ENCODE peak calls at places on chromosomes 5 and 9, in four cellular contexts. One of them, this sample, is unnamed.

GRCh38 chr9:101512116-101512515 is 21.5 kb upstream of the RNF20 start:
- DNase-seq in stimulated activated CD4-positive, alpha-beta T cell treated with anti-CD3 and anti-CD28 coated beads, Interleukin-2, amount 100 ng/mL, for 48 hours: no peak
- DNase-seq in T-helper 22 cell: no peak
- DNase-seq in stimulated activated CD8-positive, alpha-beta memory T cell treated with anti-CD3 and anti-CD28 coated beads, Interleukin-7, amount 100 ng/mL, for 48 hours: no peak
- DNase-seq in this sample: no peak

GRCh38 chr9:135990468-135991429 is 29.6 kb upstream of the UBAC1 start:
- DNase-seq in stimulated activated CD4-positive, alpha-beta T cell treated with anti-CD3 and anti-CD28 coated beads, Interleukin-2, amount 100 ng/mL, for 48 hours: peak
- DNase-seq in T-helper 22 cell: peak
- DNase-seq in stimulated activated CD8-positive, alpha-beta memory T cell treated with anti-CD3 and anti-CD28 coated beads, Interleukin-7, amount 100 ng/mL, for 48 hours: no peak
- DNase-seq in this sample: peak

GRCh38 chr5:122978068-122978467 is 58.5 kb downstream of the PPIC start:
- DNase-seq in stimulated activated CD4-positive, alpha-beta T cell treated with anti-CD3 and anti-CD28 coated beads, Interleukin-2, amount 100 ng/mL, for 48 hours: no peak
- DNase-seq in T-helper 22 cell: no peak
- DNase-seq in stimulated activated CD8-positive, alpha-beta memory T cell treated with anti-CD3 and anti-CD28 coated beads, Interleukin-7, amount 100 ng/mL, for 48 hours: no peak
- DNase-seq in this sample: no peak

GRCh38 chr5:65548281-65548680 is 14.7 kb downstream of the CENPK start:
- DNase-seq in stimulated activated CD4-positive, alpha-beta T cell treated with anti-CD3 and anti-CD28 coated beads, Interleukin-2, amount 100 ng/mL, for 48 hours: no peak
- DNase-seq in T-helper 22 cell: no peak
- DNase-seq in stimulated activated CD8-positive, alpha-beta memory T cell treated with anti-CD3 and anti-CD28 coated beads, Interleukin-7, amount 100 ng/mL, for 48 hours: no peak
- DNase-seq in this sample: no peak

GRCh38 chr5:122870219-122870856 is 24.9 kb downstream of the SNX24 start:
- DNase-seq in stimulated activated CD4-positive, alpha-beta T cell treated with anti-CD3 and anti-CD28 coated beads, Interleukin-2, amount 100 ng/mL, for 48 hours: no peak
- DNase-seq in T-helper 22 cell: no peak
- DNase-seq in stimulated activated CD8-positive, alpha-beta memory T cell treated with anti-CD3 and anti-CD28 coated beads, Interleukin-7, amount 100 ng/mL, for 48 hours: no peak
- DNase-seq in this sample: no peak

GRCh38 chr5:136484808-136485207 is 119.5 kb upstream of the TRPC7 start:
- DNase-seq in stimulated activated CD4-positive, alpha-beta T cell treated with anti-CD3 and anti-CD28 coated beads, Interleukin-2, amount 100 ng/mL, for 48 hours: no peak
- DNase-seq in T-helper 22 cell: no peak
- DNase-seq in stimulated activated CD8-positive, alpha-beta memory T cell treated with anti-CD3 and anti-CD28 coated beads, Interleukin-7, amount 100 ng/mL, for 48 hours: no peak
- DNase-seq in this sample: no peak

GRCh38 chr5:3180610-3181009 is 415.0 kb upstream of the IRX1 start:
- DNase-seq in stimulated activated CD4-positive, alpha-beta T cell treated with anti-CD3 and anti-CD28 coated beads, Interleukin-2, amount 100 ng/mL, for 48 hours: no peak
- DNase-seq in T-helper 22 cell: no peak
- DNase-seq in stimulated activated CD8-positive, alpha-beta memory T cell treated with anti-CD3 and anti-CD28 coated beads, Interleukin-7, amount 100 ng/mL, for 48 hours: no peak
- DNase-seq in this sample: no peak

GRCh38 chr5:157511656-157512644 is 51.9 kb downstream of the NIPAL4 start:
- DNase-seq in stimulated activated CD4-positive, alpha-beta T cell treated with anti-CD3 and anti-CD28 coated beads, Interleukin-2, amount 100 ng/mL, for 48 hours: peak
- DNase-seq in T-helper 22 cell: no peak
- DNase-seq in stimulated activated CD8-positive, alpha-beta memory T cell treated with anti-CD3 and anti-CD28 coated beads, Interleukin-7, amount 100 ng/mL, for 48 hours: no peak
- DNase-seq in this sample: no peak

GRCh38 chr5:1011741-1012315 is 3.2 kb downstream of the NKD2 start:
- DNase-seq in stimulated activated CD4-positive, alpha-beta T cell treated with anti-CD3 and anti-CD28 coated beads, Interleukin-2, amount 100 ng/mL, for 48 hours: no peak
- DNase-seq in T-helper 22 cell: no peak
- DNase-seq in stimulated activated CD8-positive, alpha-beta memory T cell treated with anti-CD3 and anti-CD28 coated beads, Interleukin-7, amount 100 ng/mL, for 48 hours: no peak
- DNase-seq in this sample: no peak

GRCh38 chr9:21853414-21853813 is 51.0 kb downstream of the MTAP start:
- DNase-seq in stimulated activated CD4-positive, alpha-beta T cell treated with anti-CD3 and anti-CD28 coated beads, Interleukin-2, amount 100 ng/mL, for 48 hours: no peak
- DNase-seq in T-helper 22 cell: no peak
- DNase-seq in stimulated activated CD8-positive, alpha-beta memory T cell treated with anti-CD3 and anti-CD28 coated beads, Interleukin-7, amount 100 ng/mL, for 48 hours: no peak
- DNase-seq in this sample: no peak

GRCh38 chr5:126003309-126003708 is 419.9 kb upstream of the GRAMD2B start:
- DNase-seq in stimulated activated CD4-positive, alpha-beta T cell treated with anti-CD3 and anti-CD28 coated beads, Interleukin-2, amount 100 ng/mL, for 48 hours: no peak
- DNase-seq in T-helper 22 cell: no peak
- DNase-seq in stimulated activated CD8-positive, alpha-beta memory T cell treated with anti-CD3 and anti-CD28 coated beads, Interleukin-7, amount 100 ng/mL, for 48 hours: no peak
- DNase-seq in this sample: no peak

GRCh38 chr5:172816887-172817418 is 17.1 kb upstream of the ERGIC1 start:
- DNase-seq in stimulated activated CD4-positive, alpha-beta T cell treated with anti-CD3 and anti-CD28 coated beads, Interleukin-2, amount 100 ng/mL, for 48 hours: no peak
- DNase-seq in T-helper 22 cell: no peak
- DNase-seq in stimulated activated CD8-positive, alpha-beta memory T cell treated with anti-CD3 and anti-CD28 coated beads, Interleukin-7, amount 100 ng/mL, for 48 hours: no peak
- DNase-seq in this sample: no peak

GRCh38 chr5:89421035-89421434 is 538.1 kb upstream of the MEF2C start:
- DNase-seq in stimulated activated CD4-positive, alpha-beta T cell treated with anti-CD3 and anti-CD28 coated beads, Interleukin-2, amount 100 ng/mL, for 48 hours: no peak
- DNase-seq in T-helper 22 cell: no peak
- DNase-seq in stimulated activated CD8-positive, alpha-beta memory T cell treated with anti-CD3 and anti-CD28 coated beads, Interleukin-7, amount 100 ng/mL, for 48 hours: no peak
- DNase-seq in this sample: no peak

GRCh38 chr5:176620333-176620981 is 9.9 kb downstream of the SNCB start:
- DNase-seq in stimulated activated CD4-positive, alpha-beta T cell treated with anti-CD3 and anti-CD28 coated beads, Interleukin-2, amount 100 ng/mL, for 48 hours: no peak
- DNase-seq in T-helper 22 cell: no peak
- DNase-seq in stimulated activated CD8-positive, alpha-beta memory T cell treated with anti-CD3 and anti-CD28 coated beads, Interleukin-7, amount 100 ng/mL, for 48 hours: no peak
- DNase-seq in this sample: no peak

GRCh38 chr9:86128235-86128822 is 29.0 kb upstream of the GOLM1 start:
- DNase-seq in stimulated activated CD4-positive, alpha-beta T cell treated with anti-CD3 and anti-CD28 coated beads, Interleukin-2, amount 100 ng/mL, for 48 hours: no peak
- DNase-seq in T-helper 22 cell: no peak
- DNase-seq in stimulated activated CD8-positive, alpha-beta memory T cell treated with anti-CD3 and anti-CD28 coated beads, Interleukin-7, amount 100 ng/mL, for 48 hours: no peak
- DNase-seq in this sample: no peak

GRCh38 chr5:90050135-90050534 is 359.4 kb downstream of the CETN3 start:
- DNase-seq in stimulated activated CD4-positive, alpha-beta T cell treated with anti-CD3 and anti-CD28 coated beads, Interleukin-2, amount 100 ng/mL, for 48 hours: no peak
- DNase-seq in T-helper 22 cell: no peak
- DNase-seq in stimulated activated CD8-positive, alpha-beta memory T cell treated with anti-CD3 and anti-CD28 coated beads, Interleukin-7, amount 100 ng/mL, for 48 hours: no peak
- DNase-seq in this sample: no peak

GRCh38 chr9:21326526-21327139 is 8.6 kb downstream of the KLHL9 start:
- DNase-seq in stimulated activated CD4-positive, alpha-beta T cell treated with anti-CD3 and anti-CD28 coated beads, Interleukin-2, amount 100 ng/mL, for 48 hours: no peak
- DNase-seq in T-helper 22 cell: no peak
- DNase-seq in stimulated activated CD8-positive, alpha-beta memory T cell treated with anti-CD3 and anti-CD28 coated beads, Interleukin-7, amount 100 ng/mL, for 48 hours: no peak
- DNase-seq in this sample: peak

GRCh38 chr5:131328536-131329186 is 64.8 kb downstream of the CDC42SE2 start:
- DNase-seq in stimulated activated CD4-positive, alpha-beta T cell treated with anti-CD3 and anti-CD28 coated beads, Interleukin-2, amount 100 ng/mL, for 48 hours: no peak
- DNase-seq in T-helper 22 cell: no peak
- DNase-seq in stimulated activated CD8-positive, alpha-beta memory T cell treated with anti-CD3 and anti-CD28 coated beads, Interleukin-7, amount 100 ng/mL, for 48 hours: no peak
- DNase-seq in this sample: no peak

GRCh38 chr9:99019523-99020331 is 76.0 kb downstream of the COL15A1 start:
- DNase-seq in stimulated activated CD4-positive, alpha-beta T cell treated with anti-CD3 and anti-CD28 coated beads, Interleukin-2, amount 100 ng/mL, for 48 hours: no peak
- DNase-seq in T-helper 22 cell: no peak
- DNase-seq in stimulated activated CD8-positive, alpha-beta memory T cell treated with anti-CD3 and anti-CD28 coated beads, Interleukin-7, amount 100 ng/mL, for 48 hours: no peak
- DNase-seq in this sample: no peak

GRCh38 chr5:42989198-42989597 is 50.9 kb downstream of the ANXA2R start:
- DNase-seq in stimulated activated CD4-positive, alpha-beta T cell treated with anti-CD3 and anti-CD28 coated beads, Interleukin-2, amount 100 ng/mL, for 48 hours: no peak
- DNase-seq in T-helper 22 cell: no peak
- DNase-seq in stimulated activated CD8-positive, alpha-beta memory T cell treated with anti-CD3 and anti-CD28 coated beads, Interleukin-7, amount 100 ng/mL, for 48 hours: no peak
- DNase-seq in this sample: no peak

GRCh38 chr5:143771229-143772001 is 40.5 kb upstream of the HMHB1 start:
- DNase-seq in stimulated activated CD4-positive, alpha-beta T cell treated with anti-CD3 and anti-CD28 coated beads, Interleukin-2, amount 100 ng/mL, for 48 hours: no peak
- DNase-seq in T-helper 22 cell: no peak
- DNase-seq in stimulated activated CD8-positive, alpha-beta memory T cell treated with anti-CD3 and anti-CD28 coated beads, Interleukin-7, amount 100 ng/mL, for 48 hours: no peak
- DNase-seq in this sample: no peak

GRCh38 chr9:109256381-109256780 is 64.5 kb downstream of the EPB41L4B start:
- DNase-seq in stimulated activated CD4-positive, alpha-beta T cell treated with anti-CD3 and anti-CD28 coated beads, Interleukin-2, amount 100 ng/mL, for 48 hours: no peak
- DNase-seq in T-helper 22 cell: no peak
- DNase-seq in stimulated activated CD8-positive, alpha-beta memory T cell treated with anti-CD3 and anti-CD28 coated beads, Interleukin-7, amount 100 ng/mL, for 48 hours: no peak
- DNase-seq in this sample: no peak

GRCh38 chr5:103829585-103829984 is 267.0 kb upstream of the NUDT12 start:
- DNase-seq in stimulated activated CD4-positive, alpha-beta T cell treated with anti-CD3 and anti-CD28 coated beads, Interleukin-2, amount 100 ng/mL, for 48 hours: no peak
- DNase-seq in T-helper 22 cell: no peak
- DNase-seq in stimulated activated CD8-positive, alpha-beta memory T cell treated with anti-CD3 and anti-CD28 coated beads, Interleukin-7, amount 100 ng/mL, for 48 hours: no peak
- DNase-seq in this sample: peak

GRCh38 chr5:168766038-168766700 is 187.0 kb upstream of the PANK3 start:
- DNase-seq in stimulated activated CD4-positive, alpha-beta T cell treated with anti-CD3 and anti-CD28 coated beads, Interleukin-2, amount 100 ng/mL, for 48 hours: no peak
- DNase-seq in T-helper 22 cell: no peak
- DNase-seq in stimulated activated CD8-positive, alpha-beta memory T cell treated with anti-CD3 and anti-CD28 coated beads, Interleukin-7, amount 100 ng/mL, for 48 hours: no peak
- DNase-seq in this sample: no peak

GRCh38 chr5:170451764-170452365 is 52.0 kb upstream of the KCNIP1 start:
- DNase-seq in stimulated activated CD4-positive, alpha-beta T cell treated with anti-CD3 and anti-CD28 coated beads, Interleukin-2, amount 100 ng/mL, for 48 hours: no peak
- DNase-seq in T-helper 22 cell: no peak
- DNase-seq in stimulated activated CD8-positive, alpha-beta memory T cell treated with anti-CD3 and anti-CD28 coated beads, Interleukin-7, amount 100 ng/mL, for 48 hours: no peak
- DNase-seq in this sample: no peak

GRCh38 chr9:127341152-127341551 is 55.8 kb upstream of the SLC2A8 start:
- DNase-seq in stimulated activated CD4-positive, alpha-beta T cell treated with anti-CD3 and anti-CD28 coated beads, Interleukin-2, amount 100 ng/mL, for 48 hours: no peak
- DNase-seq in T-helper 22 cell: no peak
- DNase-seq in stimulated activated CD8-positive, alpha-beta memory T cell treated with anti-CD3 and anti-CD28 coated beads, Interleukin-7, amount 100 ng/mL, for 48 hours: no peak
- DNase-seq in this sample: no peak

GRCh38 chr5:114418546-114419388 is 56.9 kb downstream of the KCNN2 start:
- DNase-seq in stimulated activated CD4-positive, alpha-beta T cell treated with anti-CD3 and anti-CD28 coated beads, Interleukin-2, amount 100 ng/mL, for 48 hours: no peak
- DNase-seq in T-helper 22 cell: no peak
- DNase-seq in stimulated activated CD8-positive, alpha-beta memory T cell treated with anti-CD3 and anti-CD28 coated beads, Interleukin-7, amount 100 ng/mL, for 48 hours: no peak
- DNase-seq in this sample: no peak

GRCh38 chr5:10452768-10453331 is 11.2 kb downstream of the ROPN1L start:
- DNase-seq in stimulated activated CD4-positive, alpha-beta T cell treated with anti-CD3 and anti-CD28 coated beads, Interleukin-2, amount 100 ng/mL, for 48 hours: no peak
- DNase-seq in T-helper 22 cell: no peak
- DNase-seq in stimulated activated CD8-positive, alpha-beta memory T cell treated with anti-CD3 and anti-CD28 coated beads, Interleukin-7, amount 100 ng/mL, for 48 hours: no peak
- DNase-seq in this sample: peak

GRCh38 chr9:117546894-117547293 is 132.0 kb upstream of the ASTN2 start:
- DNase-seq in stimulated activated CD4-positive, alpha-beta T cell treated with anti-CD3 and anti-CD28 coated beads, Interleukin-2, amount 100 ng/mL, for 48 hours: no peak
- DNase-seq in T-helper 22 cell: no peak
- DNase-seq in stimulated activated CD8-positive, alpha-beta memory T cell treated with anti-CD3 and anti-CD28 coated beads, Interleukin-7, amount 100 ng/mL, for 48 hours: no peak
- DNase-seq in this sample: no peak

GRCh38 chr5:150507283-150508020 is 479 bp upstream of the NDST1 start:
- DNase-seq in stimulated activated CD4-positive, alpha-beta T cell treated with anti-CD3 and anti-CD28 coated beads, Interleukin-2, amount 100 ng/mL, for 48 hours: no peak
- DNase-seq in T-helper 22 cell: no peak
- DNase-seq in stimulated activated CD8-positive, alpha-beta memory T cell treated with anti-CD3 and anti-CD28 coated beads, Interleukin-7, amount 100 ng/mL, for 48 hours: no peak
- DNase-seq in this sample: no peak

GRCh38 chr5:14110680-14111079 is 32.5 kb upstream of the TRIO start:
- DNase-seq in stimulated activated CD4-positive, alpha-beta T cell treated with anti-CD3 and anti-CD28 coated beads, Interleukin-2, amount 100 ng/mL, for 48 hours: no peak
- DNase-seq in T-helper 22 cell: no peak
- DNase-seq in stimulated activated CD8-positive, alpha-beta memory T cell treated with anti-CD3 and anti-CD28 coated beads, Interleukin-7, amount 100 ng/mL, for 48 hours: no peak
- DNase-seq in this sample: no peak

GRCh38 chr5:136211282-136211681 is 18.3 kb upstream of the SMIM32 start:
- DNase-seq in stimulated activated CD4-positive, alpha-beta T cell treated with anti-CD3 and anti-CD28 coated beads, Interleukin-2, amount 100 ng/mL, for 48 hours: no peak
- DNase-seq in T-helper 22 cell: no peak
- DNase-seq in stimulated activated CD8-positive, alpha-beta memory T cell treated with anti-CD3 and anti-CD28 coated beads, Interleukin-7, amount 100 ng/mL, for 48 hours: no peak
- DNase-seq in this sample: no peak

GRCh38 chr5:59496524-59497134 is 396.9 kb downstream of the PDE4D start:
- DNase-seq in stimulated activated CD4-positive, alpha-beta T cell treated with anti-CD3 and anti-CD28 coated beads, Interleukin-2, amount 100 ng/mL, for 48 hours: peak
- DNase-seq in T-helper 22 cell: no peak
- DNase-seq in stimulated activated CD8-positive, alpha-beta memory T cell treated with anti-CD3 and anti-CD28 coated beads, Interleukin-7, amount 100 ng/mL, for 48 hours: no peak
- DNase-seq in this sample: peak

GRCh38 chr5:126948453-126948852 is 81.9 kb downstream of the MARCHF3 start:
- DNase-seq in stimulated activated CD4-positive, alpha-beta T cell treated with anti-CD3 and anti-CD28 coated beads, Interleukin-2, amount 100 ng/mL, for 48 hours: no peak
- DNase-seq in T-helper 22 cell: no peak
- DNase-seq in stimulated activated CD8-positive, alpha-beta memory T cell treated with anti-CD3 and anti-CD28 coated beads, Interleukin-7, amount 100 ng/mL, for 48 hours: no peak
- DNase-seq in this sample: no peak

GRCh38 chr5:56414056-56414455 is 180.9 kb upstream of the ANKRD55 start:
- DNase-seq in stimulated activated CD4-positive, alpha-beta T cell treated with anti-CD3 and anti-CD28 coated beads, Interleukin-2, amount 100 ng/mL, for 48 hours: no peak
- DNase-seq in T-helper 22 cell: no peak
- DNase-seq in stimulated activated CD8-positive, alpha-beta memory T cell treated with anti-CD3 and anti-CD28 coated beads, Interleukin-7, amount 100 ng/mL, for 48 hours: no peak
- DNase-seq in this sample: no peak

This sample was measured in Caco-2.